ENCODE peak calls at places on chromosomes 12 and 14, in six cellular contexts. Z, L, P, W, K and U are unnamed samples.

GRCh38 chr12:88893801-88894200 is 313.5 kb upstream of the KITLG start:
- DNase-seq in Z (no peak), P (no peak), L (no peak), W (peak), K (no peak), U (no peak)

GRCh38 chr14:48954446-48954845 is 631.7 kb downstream of the RPS29 start:
- DNase-seq in P (no peak), L (no peak), K (no peak), W (no peak), Z (no peak), U (no peak)

GRCh38 chr12:21354641-21355040 is 18.1 kb upstream of the IAPP start:
- DNase-seq in K (no peak), P (no peak), W (no peak), Z (no peak), L (no peak), U (no peak)

GRCh38 chr14:104343294-104343625 is 204.9 kb downstream of the KIF26A start:
- DNase-seq in Z (no peak), L (no peak), P (no peak), K (no peak), W (no peak), U (no peak)

GRCh38 chr12:1797991-1798733 is 22.2 kb upstream of the LRTM2 start:
- DNase-seq in K (no peak), L (peak), W (no peak), P (no peak), Z (no peak), U (no peak)

GRCh38 chr12:113060336-113060960 is 3.9 kb downstream of the DTX1 start:
- DNase-seq in W (no peak), P (no peak), L (no peak), K (no peak), Z (no peak), U (no peak)

GRCh38 chr14:63248211-63248610 is 44.0 kb downstream of the RHOJ start:
- DNase-seq in W (no peak), K (no peak), L (no peak), Z (peak), P (no peak), U (no peak)

GRCh38 chr12:52836042-52836466 is 1.9 kb upstream of the KRT79 start:
- DNase-seq in L (no peak), K (no peak), W (no peak), Z (no peak), P (no peak), U (no peak)

GRCh38 chr12:70919597-70920035 is 922 bp downstream of the PTPRR start:
- DNase-seq in Z (no peak), W (no peak), L (peak), P (no peak), K (no peak), U (no peak)

GRCh38 chr12:90250766-90251165 is 542.1 kb upstream of the ATP2B1 start:
- DNase-seq in L (no peak), P (peak), Z (peak), W (no peak), K (no peak), U (no peak)

GRCh38 chr14:72237722-72238666 is 305.8 kb downstream of the RGS6 start:
- DNase-seq in Z (no peak), W (no peak), K (no peak), L (no peak), P (no peak), U (no peak)

GRCh38 chr14:61503167-61503801 is 181.9 kb downstream of the PRKCH start:
- DNase-seq in Z (no peak), L (no peak), W (no peak), P (no peak), K (no peak), U (no peak)

GRCh38 chr14:26379951-26380350 is 217.9 kb downstream of the NOVA1 start:
- DNase-seq in L (no peak), W (no peak), Z (no peak), K (no peak), P (no peak), U (no peak)